ENCODE peak calls at places on chromosomes 3 and 15, in nine cellular contexts. One of them, this sample, is unnamed.

GRCh38 chr3:192417012-192417411 is 310.3 kb downstream of the FGF12 start:
- DNase-seq in transverse colon: no peak
- DNase-seq in ovary: no peak
- DNase-seq in AG09309: no peak
- DNase-seq in endothelial cell: no peak
- DNase-seq in AG04450: no peak
- DNase-seq in WTC11: no peak
- DNase-seq in astrocyte of the spinal cord: no peak
- DNase-seq in tibial artery: no peak
- DNase-seq in this sample: no peak

GRCh38 chr15:58665676-58666075 is 83.8 kb downstream of the ADAM10 start:
- DNase-seq in transverse colon: no peak
- DNase-seq in ovary: no peak
- DNase-seq in AG09309: no peak
- DNase-seq in endothelial cell: no peak
- DNase-seq in AG04450: no peak
- DNase-seq in WTC11: no peak
- DNase-seq in astrocyte of the spinal cord: no peak
- DNase-seq in tibial artery: no peak
- DNase-seq in this sample: no peak

GRCh38 chr3:85251766-85252165 is 293.0 kb downstream of the CADM2 start:
- DNase-seq in transverse colon: no peak
- DNase-seq in ovary: no peak
- DNase-seq in AG09309: no peak
- DNase-seq in endothelial cell: no peak
- DNase-seq in AG04450: no peak
- DNase-seq in WTC11: no peak
- DNase-seq in astrocyte of the spinal cord: no peak
- DNase-seq in tibial artery: no peak
- DNase-seq in this sample: no peak

GRCh38 chr3:147420361-147421183 is 11.4 kb downstream of the ZIC1 start:
- DNase-seq in transverse colon: no peak
- DNase-seq in ovary: no peak
- DNase-seq in AG09309: no peak
- DNase-seq in endothelial cell: no peak
- DNase-seq in AG04450: no peak
- DNase-seq in WTC11: no peak
- DNase-seq in astrocyte of the spinal cord: peak; percentile 33
- DNase-seq in tibial artery: no peak
- DNase-seq in this sample: no peak

GRCh38 chr3:108380128-108380795 is 83.9 kb downstream of the HHLA2 start:
- DNase-seq in transverse colon: no peak
- DNase-seq in ovary: no peak
- DNase-seq in AG09309: no peak
- DNase-seq in endothelial cell: no peak
- DNase-seq in AG04450: no peak
- DNase-seq in WTC11: no peak
- DNase-seq in astrocyte of the spinal cord: no peak
- DNase-seq in tibial artery: no peak
- DNase-seq in this sample: no peak

GRCh38 chr3:129602309-129602708 is 4.2 kb downstream of the PLXND1 start:
- DNase-seq in transverse colon: no peak
- DNase-seq in ovary: no peak
- DNase-seq in AG09309: no peak
- DNase-seq in endothelial cell: no peak
- DNase-seq in AG04450: no peak
- DNase-seq in WTC11: peak; percentile 53
- DNase-seq in astrocyte of the spinal cord: no peak
- DNase-seq in tibial artery: no peak
- DNase-seq in this sample: no peak

GRCh38 chr3:78988324-78988723 is 779.5 kb downstream of the ROBO1 start:
- DNase-seq in transverse colon: no peak
- DNase-seq in ovary: no peak
- DNase-seq in AG09309: no peak
- DNase-seq in endothelial cell: no peak
- DNase-seq in AG04450: no peak
- DNase-seq in WTC11: no peak
- DNase-seq in astrocyte of the spinal cord: peak; percentile 45
- DNase-seq in tibial artery: no peak
- DNase-seq in this sample: no peak

GRCh38 chr15:27353837-27354236 is 382.9 kb downstream of the GABRG3 start:
- DNase-seq in transverse colon: no peak
- DNase-seq in ovary: no peak
- DNase-seq in AG09309: no peak
- DNase-seq in endothelial cell: no peak
- DNase-seq in AG04450: no peak
- DNase-seq in WTC11: no peak
- DNase-seq in astrocyte of the spinal cord: peak; percentile 56
- DNase-seq in tibial artery: no peak
- DNase-seq in this sample: no peak

GRCh38 chr15:55993804-55994539 is 560 bp upstream of the NEDD4 start:
- DNase-seq in transverse colon: no peak
- DNase-seq in ovary: no peak
- DNase-seq in AG09309: peak; percentile 27
- DNase-seq in endothelial cell: no peak
- DNase-seq in AG04450: peak; percentile 33
- DNase-seq in WTC11: peak; percentile 33
- DNase-seq in astrocyte of the spinal cord: peak; percentile 63
- DNase-seq in tibial artery: no peak
- DNase-seq in this sample: no peak

GRCh38 chr3:133895208-133896001 is at the start of gene RAB6B:
- DNase-seq in transverse colon: no peak
- DNase-seq in ovary: peak; percentile 53
- DNase-seq in AG09309: no peak
- DNase-seq in endothelial cell: peak; percentile 55
- DNase-seq in AG04450: no peak
- DNase-seq in WTC11: peak; percentile 70
- DNase-seq in astrocyte of the spinal cord: peak; percentile 17
- DNase-seq in tibial artery: no peak
- DNase-seq in this sample: no peak

GRCh38 chr3:152718810-152719209 is 116.1 kb upstream of the P2RY1 start:
- DNase-seq in transverse colon: no peak
- DNase-seq in ovary: no peak
- DNase-seq in AG09309: no peak
- DNase-seq in endothelial cell: no peak
- DNase-seq in AG04450: no peak
- DNase-seq in WTC11: no peak
- DNase-seq in astrocyte of the spinal cord: no peak
- DNase-seq in tibial artery: no peak
- DNase-seq in this sample: no peak

GRCh38 chr3:45176912-45177311 is 30.7 kb upstream of the CDCP1 start:
- DNase-seq in transverse colon: no peak
- DNase-seq in ovary: no peak
- DNase-seq in AG09309: no peak
- DNase-seq in endothelial cell: no peak
- DNase-seq in AG04450: no peak
- DNase-seq in WTC11: no peak
- DNase-seq in astrocyte of the spinal cord: no peak
- DNase-seq in tibial artery: no peak
- DNase-seq in this sample: no peak

GRCh38 chr3:71361346-71361745 is 222.2 kb downstream of the FOXP1 start:
- DNase-seq in transverse colon: no peak
- DNase-seq in ovary: no peak
- DNase-seq in AG09309: no peak
- DNase-seq in endothelial cell: no peak
- DNase-seq in AG04450: no peak
- DNase-seq in WTC11: no peak
- DNase-seq in astrocyte of the spinal cord: no peak
- DNase-seq in tibial artery: no peak
- DNase-seq in this sample: no peak

GRCh38 chr3:45612918-45613602 is 18.5 kb downstream of the LIMD1 start:
- DNase-seq in transverse colon: peak; percentile 37
- DNase-seq in ovary: no peak
- DNase-seq in AG09309: no peak
- DNase-seq in endothelial cell: no peak
- DNase-seq in AG04450: no peak
- DNase-seq in WTC11: no peak
- DNase-seq in astrocyte of the spinal cord: peak; percentile 38
- DNase-seq in tibial artery: no peak
- DNase-seq in this sample: no peak

GRCh38 chr3:3766140-3766539 is 33.1 kb upstream of the LRRN1 start:
- DNase-seq in transverse colon: no peak
- DNase-seq in ovary: no peak
- DNase-seq in AG09309: no peak
- DNase-seq in endothelial cell: no peak
- DNase-seq in AG04450: no peak
- DNase-seq in WTC11: no peak
- DNase-seq in astrocyte of the spinal cord: no peak
- DNase-seq in tibial artery: no peak
- DNase-seq in this sample: no peak

GRCh38 chr3:35932995-35933394 is 293.7 kb downstream of the ARPP21 start:
- DNase-seq in transverse colon: no peak
- DNase-seq in ovary: no peak
- DNase-seq in AG09309: peak; percentile 29
- DNase-seq in endothelial cell: no peak
- DNase-seq in AG04450: peak; percentile 43
- DNase-seq in WTC11: no peak
- DNase-seq in astrocyte of the spinal cord: peak; percentile 91
- DNase-seq in tibial artery: no peak
- DNase-seq in this sample: no peak

GRCh38 chr3:43583481-43583880 is 38.3 kb downstream of the ANO10 start:
- DNase-seq in transverse colon: no peak
- DNase-seq in ovary: no peak
- DNase-seq in AG09309: no peak
- DNase-seq in endothelial cell: no peak
- DNase-seq in AG04450: no peak
- DNase-seq in WTC11: peak; percentile 26
- DNase-seq in astrocyte of the spinal cord: no peak
- DNase-seq in tibial artery: no peak
- DNase-seq in this sample: no peak

GRCh38 chr15:50891159-50891558 is 17.3 kb upstream of the AP4E1 start:
- DNase-seq in transverse colon: no peak
- DNase-seq in ovary: no peak
- DNase-seq in AG09309: no peak
- DNase-seq in endothelial cell: no peak
- DNase-seq in AG04450: no peak
- DNase-seq in WTC11: no peak
- DNase-seq in astrocyte of the spinal cord: no peak
- DNase-seq in tibial artery: no peak
- DNase-seq in this sample: no peak

GRCh38 chr3:148865039-148865438 is at the start of gene CPA3:
- DNase-seq in transverse colon: no peak
- DNase-seq in ovary: no peak
- DNase-seq in AG09309: no peak
- DNase-seq in endothelial cell: no peak
- DNase-seq in AG04450: no peak
- DNase-seq in WTC11: no peak
- DNase-seq in astrocyte of the spinal cord: no peak
- DNase-seq in tibial artery: no peak
- DNase-seq in this sample: no peak

GRCh38 chr3:59186735-59187134 is 136.9 kb upstream of the CFAP20DC start:
- DNase-seq in transverse colon: no peak
- DNase-seq in ovary: no peak
- DNase-seq in AG09309: no peak
- DNase-seq in endothelial cell: no peak
- DNase-seq in AG04450: no peak
- DNase-seq in WTC11: no peak
- DNase-seq in astrocyte of the spinal cord: no peak
- DNase-seq in tibial artery: no peak
- DNase-seq in this sample: no peak
- TF ChIP-seq CTCF in transverse colon: no peak
- TF ChIP-seq CTCF in ovary: no peak
- TF ChIP-seq CTCF in AG09309: no peak
- TF ChIP-seq CTCF in endothelial cell: no peak
- TF ChIP-seq CTCF in AG04450: no peak
- TF ChIP-seq CTCF in WTC11: no peak
- TF ChIP-seq CTCF in astrocyte of the spinal cord: no peak
- TF ChIP-seq CTCF in tibial artery: no peak
- TF ChIP-seq CTCF in this sample: no peak

DNA sequence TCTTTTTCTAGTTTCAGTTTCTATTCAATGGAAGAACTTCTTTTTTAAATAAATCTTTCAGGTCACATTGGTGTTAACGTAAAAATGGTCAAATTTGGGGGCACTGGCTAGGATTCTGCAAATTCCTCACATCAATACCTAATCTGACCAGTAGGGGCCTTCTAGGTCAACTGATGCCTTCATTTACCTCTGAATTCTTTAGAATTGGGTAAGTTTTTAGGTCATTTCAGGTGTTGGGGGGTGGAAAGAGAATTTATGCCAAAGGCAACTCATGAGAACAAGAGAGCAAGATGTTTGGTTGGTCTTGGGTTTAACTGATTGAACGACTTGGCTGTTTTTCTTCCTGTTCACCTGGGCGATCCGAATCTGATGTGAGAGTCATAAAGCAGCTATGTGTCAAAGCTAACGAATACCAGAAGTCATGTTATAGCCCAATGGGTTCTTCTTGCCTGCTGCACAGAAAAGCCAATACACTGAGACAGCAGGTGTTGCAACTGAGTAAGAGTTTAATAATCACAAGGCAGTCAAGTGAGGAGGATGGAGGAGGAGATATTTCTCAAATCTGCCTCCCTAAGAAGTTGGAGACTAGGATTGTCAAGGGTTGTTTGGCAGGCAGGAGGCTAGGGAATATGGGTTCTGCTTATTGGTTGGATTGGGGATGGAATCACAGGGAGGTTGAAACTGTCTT is 15.3 kb downstream of the LRRC49 start:
- DNase-seq in transverse colon: no peak
- DNase-seq in ovary: no peak
- DNase-seq in AG09309: no peak
- DNase-seq in endothelial cell: no peak
- DNase-seq in AG04450: no peak
- DNase-seq in WTC11: no peak
- DNase-seq in astrocyte of the spinal cord: no peak
- DNase-seq in tibial artery: no peak
- DNase-seq in this sample: no peak
- TF ChIP-seq CTCF in transverse colon: peak; percentile 13
- TF ChIP-seq CTCF in ovary: no peak
- TF ChIP-seq CTCF in AG09309: peak; percentile 26
- TF ChIP-seq CTCF in endothelial cell: peak; percentile 65
- TF ChIP-seq CTCF in AG04450: peak; percentile 29
- TF ChIP-seq CTCF in WTC11: no peak
- TF ChIP-seq CTCF in astrocyte of the spinal cord: peak; percentile 23
- TF ChIP-seq CTCF in tibial artery: no peak
- TF ChIP-seq CTCF in this sample: no peak

GRCh38 chr15:68372291-68372811 is 59.6 kb downstream of the ITGA11 start:
- DNase-seq in transverse colon: no peak
- DNase-seq in ovary: peak; percentile 31
- DNase-seq in AG09309: no peak
- DNase-seq in endothelial cell: peak; percentile 45
- DNase-seq in AG04450: no peak
- DNase-seq in WTC11: peak; percentile 62
- DNase-seq in astrocyte of the spinal cord: peak; percentile 52
- DNase-seq in tibial artery: peak; percentile 59
- DNase-seq in this sample: no peak
- TF ChIP-seq CTCF in transverse colon: no peak
- TF ChIP-seq CTCF in ovary: no peak
- TF ChIP-seq CTCF in AG09309: peak; percentile 44
- TF ChIP-seq CTCF in endothelial cell: peak; percentile 19
- TF ChIP-seq CTCF in AG04450: peak; percentile 49
- TF ChIP-seq CTCF in WTC11: peak; percentile 25
- TF ChIP-seq CTCF in astrocyte of the spinal cord: peak; percentile 70
- TF ChIP-seq CTCF in tibial artery: peak; percentile 41
- TF ChIP-seq CTCF in this sample: no peak

DNA sequence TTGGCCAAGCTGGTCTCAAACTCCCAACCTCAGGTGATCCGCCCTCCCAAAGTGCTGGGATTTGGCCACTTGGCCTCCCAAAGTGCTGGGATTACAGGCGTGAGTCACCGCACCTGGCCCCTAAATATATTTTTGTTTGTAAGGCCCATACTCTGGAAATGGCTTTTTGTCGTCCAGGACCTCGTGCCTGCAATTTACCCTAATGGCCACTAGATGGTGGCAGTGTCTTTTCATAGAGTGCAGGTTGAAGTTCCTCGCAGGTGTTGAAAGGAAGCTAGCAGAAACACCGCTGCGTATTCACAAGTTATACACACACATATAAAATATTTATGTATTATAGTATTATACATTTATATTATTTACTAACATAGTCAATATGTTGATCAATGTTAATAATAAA is 97.2 kb downstream of the LRTM1 start:
- DNase-seq in transverse colon: no peak
- DNase-seq in ovary: no peak
- DNase-seq in AG09309: no peak
- DNase-seq in endothelial cell: no peak
- DNase-seq in AG04450: no peak
- DNase-seq in WTC11: peak; percentile 64
- DNase-seq in astrocyte of the spinal cord: peak; percentile 26
- DNase-seq in tibial artery: no peak
- DNase-seq in this sample: no peak
- TF ChIP-seq CTCF in transverse colon: peak; percentile 53
- TF ChIP-seq CTCF in ovary: no peak
- TF ChIP-seq CTCF in AG09309: peak; percentile 56
- TF ChIP-seq CTCF in endothelial cell: peak; percentile 88
- TF ChIP-seq CTCF in AG04450: peak; percentile 69
- TF ChIP-seq CTCF in WTC11: peak; percentile 85
- TF ChIP-seq CTCF in astrocyte of the spinal cord: peak; percentile 79
- TF ChIP-seq CTCF in tibial artery: no peak
- TF ChIP-seq CTCF in this sample: no peak